ENCODE peak calls at places on chromosomes 16 and 17, in nine cellular contexts. E is PC-9, D is H1, I is aorta, G is GM12878, A is mammary epithelial cell, U is breast epithelium, R is esophagus muscularis mucosa, F is ascending aorta. X is an unnamed sample.

GRCh38 chr16:27083861-27084261 is 17.1 kb downstream of the C16orf82 start:
- DNase-seq in E (no peak), D (no peak), I (no peak), G (no peak), A (no peak), U (peak; percentile 24), R (no peak), F (no peak), X (peak; percentile 30)

GRCh38 chr17:56291226-56291805 is 138.0 kb downstream of the ANKFN1 start:
- DNase-seq in E (no peak), D (no peak), I (no peak), G (no peak), A (no peak), U (no peak), R (no peak), F (no peak), X (no peak)

GRCh38 chr16:89796104-89796503 is 20.3 kb downstream of the FANCA start:
- DNase-seq in E (no peak), D (no peak), I (no peak), G (no peak), A (no peak), U (no peak), R (no peak), F (no peak), X (no peak)

GRCh38 chr17:80374732-80375118 is 40.2 kb upstream of the ENDOV start:
- DNase-seq in E (no peak), D (no peak), I (no peak), G (no peak), A (no peak), U (no peak), R (no peak), F (no peak), X (no peak)

GRCh38 chr17:7717756-7718350 is 309 bp downstream of the DNAH2 start:
- DNase-seq in E (no peak), D (no peak), I (peak; percentile 56), G (no peak), A (no peak), U (no peak), R (no peak), F (no peak), X (no peak)

GRCh38 chr17:18378205-18378505 is 577 bp downstream of the EVPLL start:
- DNase-seq in E (no peak), D (no peak), I (no peak), G (no peak), A (no peak), U (no peak), R (no peak), F (no peak), X (no peak)

GRCh38 chr17:48812001-48812400 is 5.0 kb downstream of the TTLL6 start:
- DNase-seq in E (no peak), D (no peak), I (no peak), G (no peak), A (no peak), U (no peak), R (no peak), F (no peak), X (no peak)

GRCh38 chr17:40179923-40180659 is 2.8 kb downstream of the RAPGEFL1 start:
- DNase-seq in E (peak; percentile 80), D (no peak), I (no peak), G (no peak), A (peak; percentile 67), U (no peak), R (no peak), F (no peak), X (no peak)

GRCh38 chr17:29577778-29578211 is 9.3 kb downstream of the TP53I13 start:
- DNase-seq in E (peak; percentile 24), D (no peak), I (peak; percentile 77), G (no peak), A (no peak), U (no peak), R (no peak), F (no peak), X (peak; percentile 76)

DNA sequence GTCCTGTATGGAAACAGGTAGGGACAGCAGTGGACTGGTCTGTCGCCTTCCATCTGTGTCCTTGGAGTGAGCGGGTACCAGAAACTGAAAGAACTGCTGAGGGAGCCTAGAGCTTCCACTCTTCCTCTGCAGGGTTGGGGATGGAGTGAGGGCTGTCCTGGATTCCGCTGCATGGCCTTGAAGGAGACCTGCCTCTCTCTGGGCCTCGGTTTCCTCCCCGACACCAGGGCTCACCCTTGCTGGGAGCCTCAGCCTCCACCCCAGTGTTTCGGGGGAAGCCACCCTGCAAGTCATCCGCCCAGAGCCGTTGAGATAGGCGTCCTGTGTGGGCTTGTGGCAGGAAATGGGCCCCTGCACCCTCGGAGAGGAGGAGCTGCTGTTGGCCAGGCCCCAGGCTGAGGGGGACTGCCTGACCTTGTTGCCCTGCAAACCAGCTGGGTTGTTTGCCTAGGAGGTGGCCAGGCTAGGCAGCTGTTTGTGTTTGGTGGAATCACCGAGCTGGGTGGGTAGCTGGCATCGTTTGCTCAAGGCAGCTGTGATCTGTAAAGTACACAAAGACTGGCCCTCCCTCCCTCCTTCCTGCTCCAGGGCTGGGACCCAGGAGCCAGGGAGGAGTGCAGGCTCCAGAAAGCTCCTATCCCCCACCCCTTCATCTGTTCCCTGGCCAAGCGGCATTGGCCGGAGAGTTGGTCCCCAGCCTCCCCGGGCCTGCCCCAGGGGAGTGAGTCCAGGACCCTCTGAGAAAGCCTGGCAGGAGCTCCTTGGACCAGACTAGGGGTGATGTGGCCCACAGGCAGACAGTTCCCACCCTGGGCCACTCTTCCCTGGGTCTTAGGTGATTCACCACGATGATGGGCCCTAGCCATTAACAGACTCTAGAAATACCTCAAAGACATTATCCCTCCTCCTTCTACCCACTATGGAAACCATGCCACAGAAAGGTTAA is 1.3 kb downstream of the RAB37 start:
- DNase-seq in E (no peak), D (no peak), I (peak; percentile 62), G (peak; percentile 60), A (no peak), U (no peak), R (no peak), F (no peak), X (no peak)
- H3K4me1 ChIP-seq in E (peaks cover 30% of the 10 kb centered on the region), D (peaks cover 5% of the 10 kb centered on the region), I (no peaks in the 10 kb centered on the region), G (peaks cover 48% of the 10 kb centered on the region), A (peaks cover 4% of the 10 kb centered on the region), U (no peaks in the 10 kb centered on the region), R (peaks cover 32% of the 10 kb centered on the region), F (peaks cover 4% of the 10 kb centered on the region), X (peaks cover 31% of the 10 kb centered on the region)

GRCh38 chr17:34382586-34383224 is 19.7 kb upstream of the CCL1 start:
- DNase-seq in E (no peak), D (no peak), I (no peak), G (peak; percentile 49), A (no peak), U (no peak), R (no peak), F (no peak), X (no peak)

GRCh38 chr17:34384271-34384670 is 21.2 kb upstream of the CCL1 start:
- DNase-seq in E (no peak), D (no peak), I (no peak), G (no peak), A (no peak), U (no peak), R (no peak), F (no peak), X (no peak)

GRCh38 chr17:34384822-34385605 is 22.0 kb upstream of the CCL1 start:
- DNase-seq in E (no peak), D (no peak), I (no peak), G (no peak), A (no peak), U (no peak), R (no peak), F (no peak), X (no peak)

GRCh38 chr17:34386343-34386924 is 23.4 kb upstream of the CCL1 start:
- DNase-seq in E (no peak), D (no peak), I (no peak), G (no peak), A (no peak), U (no peak), R (no peak), F (no peak), X (no peak)

DNA sequence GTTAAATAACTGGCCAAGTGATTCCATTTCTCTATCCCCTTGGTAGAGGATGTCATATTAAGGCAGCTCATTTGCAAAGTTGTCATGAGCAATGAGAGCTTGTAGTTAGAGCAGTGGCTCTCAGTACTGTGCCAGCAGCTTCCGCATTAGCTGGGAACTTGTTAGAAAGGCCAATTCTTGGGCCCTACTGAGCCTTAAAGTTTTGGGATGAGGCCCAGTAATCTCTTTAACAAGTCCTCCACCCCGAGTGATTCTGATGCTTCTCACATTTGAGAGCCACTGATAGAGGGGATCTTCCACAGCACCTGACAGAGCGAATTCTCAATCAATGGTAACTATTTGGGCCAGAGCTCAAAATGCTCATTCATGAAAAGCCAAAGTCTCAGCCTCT is 20.2 kb upstream of the CCL1 start:
- DNase-seq in E (no peak), D (no peak), I (no peak), G (no peak), A (no peak), U (no peak), R (no peak), F (no peak), X (no peak)
- H3K27ac ChIP-seq in E (no peak overlapping the region), D (no peak overlapping the region), I (no peak overlapping the region), G (no peak overlapping the region), A (no peak overlapping the region), U (no peak overlapping the region), R (no peak overlapping the region), F (no peak overlapping the region), X (no peak overlapping the region)

DNA sequence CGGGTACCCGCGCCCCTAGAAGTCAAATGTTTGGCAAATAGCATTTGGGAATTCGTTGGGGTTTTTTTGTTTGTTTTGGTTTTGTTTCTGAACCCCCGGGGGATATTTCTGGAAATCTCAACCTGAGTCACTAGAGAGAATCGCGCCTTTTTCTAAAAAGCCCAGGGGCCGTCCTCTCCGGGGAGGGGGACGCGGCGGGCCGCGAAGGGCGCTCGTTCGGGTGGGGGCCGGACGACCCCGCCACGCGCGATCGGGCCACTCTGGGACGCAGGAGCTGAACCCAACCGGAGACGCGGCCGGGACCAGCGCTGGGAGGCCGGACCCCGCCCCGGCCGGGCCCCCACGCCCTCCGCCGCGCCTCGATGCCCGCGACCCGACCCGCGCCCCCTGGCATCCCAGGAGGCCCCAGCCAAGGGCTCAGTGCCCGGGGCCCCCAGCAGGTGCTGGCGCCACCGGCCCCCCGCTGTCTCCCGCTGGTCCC is 304 bp downstream of the LITAF start:
- DNase-seq in E (no peak), D (no peak), I (no peak), G (no peak), A (no peak), U (no peak), R (no peak), F (no peak), X (no peak)
- H3K4me3 ChIP-seq in E (peak overlapping the region; percentile 89), D (peak overlapping the region; percentile 68), I (peak overlapping the region; percentile 97), G (peak overlapping the region; percentile 97), A (peak overlapping the region; percentile 72), U (peak overlapping the region; percentile 83), R (peak overlapping the region; percentile 88), F (peak overlapping the region; percentile 86), X (peak overlapping the region; percentile 92)

GRCh38 chr16:54934536-54935410 is 4.1 kb downstream of the IRX5 start:
- DNase-seq in E (no peak), D (no peak), I (no peak), G (no peak), A (peak; percentile 71), U (peak; percentile 69), R (peak; percentile 42), F (no peak), X (no peak)
- H3K4me1 ChIP-seq in E (peaks cover 6% of the 10 kb centered on the region), D (no peaks in the 10 kb centered on the region), I (no peaks in the 10 kb centered on the region), G (no peaks in the 10 kb centered on the region), A (peaks cover 29% of the 10 kb centered on the region), U (peaks cover 5% of the 10 kb centered on the region), R (peaks cover 69% of the 10 kb centered on the region), F (peaks cover 7% of the 10 kb centered on the region), X (peaks cover 26% of the 10 kb centered on the region)